ENCODE peak calls at places on chromosomes 3 and 15, in eight cellular contexts. W is K562, B is SK-N-SH, A is PC-3, Y is neural progenitor cell, R is PC-9, O is HCT116, X is IMR-90. C is an unnamed sample. For H3K36me3, the result is how much of the 10 kb centered on the place peaks cover.

GRCh38 chr15:100078511-100079220 is 263.1 kb downstream of the ADAMTS17 start:
- DNase-seq in W (no peak), B (no peak), A (peak), Y (no peak), R (no peak), O (no peak), X (no peak), C (peak)

GRCh38 chr3:123122525-123123315 is 55.9 kb downstream of the PDIA5 start:
- DNase-seq in W (no peak), B (no peak), A (no peak), Y (no peak), R (no peak), O (no peak), X (peak), C (peak)

GRCh38 chr3:39788484-39788883 is 20.9 kb upstream of the MYRIP start:
- DNase-seq in W (no peak), B (no peak), A (no peak), Y (no peak), R (no peak), O (no peak), X (no peak), C (no peak)

GRCh38 chr3:123590685-123591450 is 6.0 kb upstream of the HACD2 start:
- DNase-seq in W (no peak), B (no peak), A (no peak), Y (no peak), R (no peak), O (no peak), X (no peak), C (no peak)

GRCh38 chr3:53169045-53169831 is 8.2 kb downstream of the PRKCD start:
- DNase-seq in W (no peak), B (peak), A (no peak), Y (peak), R (no peak), O (no peak), X (no peak), C (peak)

GRCh38 chr15:57353317-57353804 is 22.9 kb upstream of the CGNL1 start:
- DNase-seq in W (no peak), B (no peak), A (no peak), Y (no peak), R (no peak), O (no peak), X (no peak), C (no peak)

GRCh38 chr15:56957812-56958406 is 39.5 kb downstream of the TCF12 start:
- DNase-seq in W (no peak), B (no peak), A (no peak), Y (peak), R (no peak), O (no peak), X (no peak), C (no peak)

GRCh38 chr3:150391200-150391599 is 16.9 kb upstream of the TSC22D2 start:
- DNase-seq in W (peak), B (no peak), A (peak), Y (no peak), R (no peak), O (no peak), X (peak), C (no peak)

GRCh38 chr3:125416235-125416634 is 41.1 kb upstream of the ZNF148 start:
- DNase-seq in W (no peak), B (no peak), A (no peak), Y (no peak), R (no peak), O (no peak), X (no peak), C (no peak)

GRCh38 chr3:66442254-66443249 is 58.3 kb downstream of the LRIG1 start:
- DNase-seq in W (no peak), B (no peak), A (peak), Y (peak), R (no peak), O (no peak), X (peak), C (peak)

GRCh38 chr3:101120039-101120438 is 126.8 kb upstream of the ABI3BP start:
- DNase-seq in W (no peak), B (no peak), A (no peak), Y (no peak), R (no peak), O (no peak), X (no peak), C (no peak)

GRCh38 chr3:72951259-72951722 is 45.3 kb upstream of the PPP4R2 start:
- DNase-seq in W (no peak), B (no peak), A (no peak), Y (no peak), R (no peak), O (no peak), X (no peak), C (no peak)

GRCh38 chr3:182979719-182980191 is 583 bp downstream of the DCUN1D1 start:
- DNase-seq in W (peak), B (peak), A (peak), Y (peak), R (peak), O (no peak), X (peak), C (peak)

GRCh38 chr3:130077636-130078035 is 4.0 kb upstream of the ALG1L2 start:
- DNase-seq in W (no peak), B (no peak), A (no peak), Y (no peak), R (no peak), O (no peak), X (no peak), C (no peak)

GRCh38 chr3:39260957-39261356 is 18.9 kb downstream of the CX3CR1 start:
- DNase-seq in W (peak), B (peak), A (peak), Y (no peak), R (peak), O (peak), X (peak), C (peak)

GRCh38 chr3:197899833-197900478 is 50.0 kb upstream of the RPL35A start:
- DNase-seq in W (no peak), B (no peak), A (no peak), Y (no peak), R (no peak), O (no peak), X (no peak), C (no peak)

GRCh38 chr3:138180375-138181029 is 5.8 kb upstream of the DBR1 start:
- DNase-seq in W (peak), B (peak), A (peak), Y (peak), R (no peak), O (peak), X (peak), C (peak)

GRCh38 chr3:139378587-139378986 is 10.9 kb downstream of the COPB2 start:
- DNase-seq in W (no peak), B (peak), A (no peak), Y (no peak), R (no peak), O (no peak), X (peak), C (no peak)

GRCh38 chr15:39783244-39783820 is 691 bp upstream of the FSIP1 start:
- DNase-seq in W (no peak), B (no peak), A (no peak), Y (peak), R (no peak), O (no peak), X (peak), C (no peak)

GRCh38 chr15:73317651-73318462 is 50.9 kb downstream of the HCN4 start:
- DNase-seq in W (no peak), B (peak), A (no peak), Y (no peak), R (no peak), O (no peak), X (no peak), C (no peak)

GRCh38 chr3:114566162-114566755 is 272.4 kb downstream of the TIGIT start:
- DNase-seq in W (no peak), B (no peak), A (no peak), Y (peak), R (no peak), O (no peak), X (no peak), C (no peak)

GRCh38 chr3:113953677-113954076 is 5.9 kb downstream of the ZDHHC23 start:
- DNase-seq in W (no peak), B (no peak), A (no peak), Y (no peak), R (no peak), O (no peak), X (no peak), C (peak)

GRCh38 chr3:4743371-4743770 is 235.9 kb upstream of the BHLHE40 start:
- DNase-seq in W (no peak), B (no peak), A (no peak), Y (no peak), R (no peak), O (no peak), X (no peak), C (no peak)

GRCh38 chr3:45154641-45155147 is 8.5 kb upstream of the CDCP1 start:
- DNase-seq in W (no peak), B (no peak), A (peak), Y (no peak), R (peak), O (no peak), X (peak), C (peak)

GRCh38 chr3:100603449-100603848 is 6.0 kb upstream of the ADGRG7 start:
- DNase-seq in W (peak), B (peak), A (peak), Y (peak), R (peak), O (peak), X (peak), C (peak)

GRCh38 chr3:111845996-111846395 is 13.1 kb upstream of the PHLDB2 start:
- DNase-seq in W (no peak), B (no peak), A (no peak), Y (no peak), R (no peak), O (no peak), X (peak), C (no peak)

GRCh38 chr15:30859091-30859874 is 44.4 kb upstream of the FAN1 start:
- DNase-seq in W (peak), B (peak), A (peak), Y (peak), R (no peak), O (peak), X (peak), C (no peak)
- TF ChIP-seq CTCF in W (peak), B (peak), A (peak), Y (peak), R (peak), O (peak), X (peak), C (peak)

GRCh38 chr3:152202976-152203626 is 65.6 kb upstream of the MBNL1 start:
- DNase-seq in W (peak), B (no peak), A (no peak), Y (no peak), R (no peak), O (no peak), X (no peak), C (no peak)

GRCh38 chr3:152199069-152199838 is 69.5 kb upstream of the MBNL1 start:
- DNase-seq in W (no peak), B (no peak), A (no peak), Y (no peak), R (no peak), O (no peak), X (no peak), C (no peak)

GRCh38 chr3:152198655-152199054 is 70.1 kb upstream of the MBNL1 start:
- DNase-seq in W (no peak), B (no peak), A (no peak), Y (no peak), R (no peak), O (no peak), X (no peak), C (no peak)

GRCh38 chr3:152197937-152198336 is 70.8 kb upstream of the MBNL1 start:
- DNase-seq in W (no peak), B (no peak), A (no peak), Y (no peak), R (no peak), O (no peak), X (no peak), C (no peak)

GRCh38 chr3:152200476-152201422 is 68.0 kb upstream of the MBNL1 start:
- DNase-seq in W (no peak), B (no peak), A (no peak), Y (no peak), R (no peak), O (no peak), X (no peak), C (no peak)
- H2AFZ ChIP-seq in W (peak), B (peak), A (no peak), Y (peak), R (peak), O (peak), X (no peak), C (no peak)

DNA sequence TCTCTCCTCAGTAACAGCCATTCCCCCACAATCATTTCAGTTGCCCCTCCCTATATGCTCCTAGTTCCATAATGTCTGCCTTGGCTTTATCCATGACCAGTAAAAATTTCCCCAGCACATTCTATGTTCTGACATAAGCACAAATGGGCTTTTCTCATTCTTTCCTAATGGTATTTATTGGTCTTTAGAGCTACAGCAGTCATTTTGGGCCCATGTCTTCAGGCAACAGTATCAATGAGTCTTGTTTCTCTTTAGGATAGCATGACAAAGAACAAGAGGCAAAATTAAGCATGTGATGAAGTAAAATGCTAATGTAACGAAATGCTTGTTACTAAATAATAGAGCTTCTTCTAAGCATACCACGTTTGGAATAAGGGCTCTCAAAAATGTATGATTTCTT is 8.2 kb downstream of the DPP8 start:
- DNase-seq in W (no peak), B (no peak), A (no peak), Y (no peak), R (no peak), O (no peak), X (no peak), C (no peak)
- H3K36me3 ChIP-seq in W (half or more), B (half or more), A (under half), Y (under half), R (under half), O (under half), X (under half), C (under half)

GRCh38 chr3:10703875-10704274 is 112.2 kb upstream of the SLC6A11 start:
- DNase-seq in W (no peak), B (peak), A (peak), Y (peak), R (no peak), O (peak), X (peak), C (peak)
- TF ChIP-seq CTCF in W (peak), B (peak), A (peak), Y (peak), R (peak), O (peak), X (peak), C (peak)

C was measured in mammary epithelial cell.